ENCODE peak calls at places on chromosome 12, in five cellular contexts. One of them, this sample, is unnamed.

GRCh38 chr12:116317986-116318737 is 40.7 kb upstream of the MED13L start:
- DNase-seq in epithelial cell of esophagus: peak; percentile 81
- DNase-seq in osteocyte: no peak
- DNase-seq in esophagus muscularis mucosa: no peak
- DNase-seq in HuH-7: no peak
- DNase-seq in this sample: no peak

GRCh38 chr12:124337628-124338027 is 42.7 kb downstream of the RFLNA start:
- DNase-seq in esophagus muscularis mucosa: no peak
- DNase-seq in osteocyte: no peak
- DNase-seq in epithelial cell of esophagus: no peak
- DNase-seq in HuH-7: no peak
- DNase-seq in this sample: no peak

GRCh38 chr12:116773276-116773731 is 35.2 kb downstream of the RNFT2 start:
- DNase-seq in epithelial cell of esophagus: no peak
- DNase-seq in HuH-7: no peak
- DNase-seq in osteocyte: no peak
- DNase-seq in esophagus muscularis mucosa: no peak
- DNase-seq in this sample: peak; percentile 4

GRCh38 chr12:57771271-57771872 is 533 bp downstream of the METTL1 start:
- DNase-seq in HuH-7: peak; percentile 97
- DNase-seq in epithelial cell of esophagus: peak; percentile 95
- DNase-seq in esophagus muscularis mucosa: peak; percentile 98
- DNase-seq in osteocyte: peak; percentile 91
- DNase-seq in this sample: peak; percentile 92

GRCh38 chr12:116558280-116559079 is 701 bp upstream of the MAP1LC3B2 start:
- DNase-seq in esophagus muscularis mucosa: no peak
- DNase-seq in osteocyte: no peak
- DNase-seq in HuH-7: no peak
- DNase-seq in epithelial cell of esophagus: no peak
- DNase-seq in this sample: no peak

GRCh38 chr12:127162902-127163301 is 1104.1 kb upstream of the TMEM132C start:
- DNase-seq in osteocyte: peak; percentile 49
- DNase-seq in HuH-7: no peak
- DNase-seq in esophagus muscularis mucosa: peak; percentile 85
- DNase-seq in epithelial cell of esophagus: peak; percentile 63
- DNase-seq in this sample: no peak

GRCh38 chr12:40511341-40511740 is 180.9 kb upstream of the CNTN1 start:
- DNase-seq in epithelial cell of esophagus: no peak
- DNase-seq in HuH-7: no peak
- DNase-seq in esophagus muscularis mucosa: no peak
- DNase-seq in osteocyte: no peak
- DNase-seq in this sample: no peak

GRCh38 chr12:116459921-116460666 is 99.1 kb upstream of the MAP1LC3B2 start:
- DNase-seq in esophagus muscularis mucosa: no peak
- DNase-seq in epithelial cell of esophagus: peak; percentile 11
- DNase-seq in osteocyte: no peak
- DNase-seq in HuH-7: no peak
- DNase-seq in this sample: peak; percentile 22

GRCh38 chr12:89117448-89118034 is 234.8 kb downstream of the DUSP6 start:
- DNase-seq in HuH-7: peak; percentile 18
- DNase-seq in esophagus muscularis mucosa: no peak
- DNase-seq in epithelial cell of esophagus: peak; percentile 84
- DNase-seq in osteocyte: no peak
- DNase-seq in this sample: no peak

GRCh38 chr12:45235087-45236025 is 19.5 kb downstream of the ANO6 start:
- DNase-seq in osteocyte: no peak
- DNase-seq in HuH-7: no peak
- DNase-seq in esophagus muscularis mucosa: no peak
- DNase-seq in epithelial cell of esophagus: peak; percentile 94
- DNase-seq in this sample: no peak

GRCh38 chr12:13039557-13039956 is 4.6 kb upstream of the FAM234B start:
- DNase-seq in epithelial cell of esophagus: no peak
- DNase-seq in esophagus muscularis mucosa: no peak
- DNase-seq in osteocyte: no peak
- DNase-seq in HuH-7: no peak
- DNase-seq in this sample: no peak

GRCh38 chr12:100716949-100717732 is 77.4 kb upstream of the ANO4 start:
- DNase-seq in osteocyte: no peak
- DNase-seq in epithelial cell of esophagus: peak; percentile 46
- DNase-seq in HuH-7: peak; percentile 79
- DNase-seq in esophagus muscularis mucosa: no peak
- DNase-seq in this sample: peak; percentile 66

GRCh38 chr12:97380440-97380839 is 82.2 kb upstream of the RMST start:
- DNase-seq in esophagus muscularis mucosa: no peak
- DNase-seq in HuH-7: no peak
- DNase-seq in epithelial cell of esophagus: no peak
- DNase-seq in osteocyte: no peak
- DNase-seq in this sample: no peak

GRCh38 chr12:76529226-76529918 is 30.2 kb downstream of the OSBPL8 start:
- DNase-seq in osteocyte: no peak
- DNase-seq in epithelial cell of esophagus: peak; percentile 47
- DNase-seq in HuH-7: no peak
- DNase-seq in esophagus muscularis mucosa: no peak
- DNase-seq in this sample: no peak

GRCh38 chr12:113439606-113440030 is 17.4 kb downstream of the SDSL start:
- DNase-seq in osteocyte: no peak
- DNase-seq in epithelial cell of esophagus: peak; percentile 43
- DNase-seq in esophagus muscularis mucosa: no peak
- DNase-seq in HuH-7: peak; percentile 73
- DNase-seq in this sample: no peak

GRCh38 chr12:125902991-125903390 is 837.8 kb downstream of the AACS start:
- DNase-seq in epithelial cell of esophagus: no peak
- DNase-seq in esophagus muscularis mucosa: no peak
- DNase-seq in osteocyte: no peak
- DNase-seq in HuH-7: no peak
- DNase-seq in this sample: no peak

GRCh38 chr12:109595321-109595902 is 21.8 kb downstream of the MVK start:
- DNase-seq in epithelial cell of esophagus: no peak
- DNase-seq in osteocyte: no peak
- DNase-seq in esophagus muscularis mucosa: no peak
- DNase-seq in HuH-7: no peak
- DNase-seq in this sample: no peak

GRCh38 chr12:21940972-21941521 is at the start of gene ABCC9:
- DNase-seq in epithelial cell of esophagus: peak; percentile 4
- DNase-seq in osteocyte: peak; percentile 82
- DNase-seq in esophagus muscularis mucosa: peak; percentile 93
- DNase-seq in HuH-7: peak; percentile 39
- DNase-seq in this sample: peak; percentile 58